ENCODE peak calls at places on chromosomes 16 and 17, in seven cellular contexts. P is activated CD4-positive, alpha-beta T cell treated with anti-CD3 and anti-CD28 coated beads, Interleukin-2, amount 10 ng/mL, durations not matched to agents 7 days and 5 days; X is H54; Q is NAMALWA; R is iris pigment epithelial cell; K is NCI-H345; B is erythroblast. Y is an unnamed sample.

GRCh38 chr17:78528541-78528940 is 48.7 kb downstream of the DNAH17 start:
- DNase-seq in X (no peak), B (no peak), K (peak; percentile 96), R (no peak), P (no peak), Q (no peak), Y (no peak)

GRCh38 chr16:54526916-54527315 is 240.3 kb upstream of the IRX3 start:
- DNase-seq in K (no peak), X (no peak), R (no peak), B (no peak), Q (no peak), P (no peak), Y (no peak)

GRCh38 chr16:85261657-85262557 is 149.6 kb upstream of the CIBAR2 start:
- DNase-seq in P (no peak), R (no peak), B (peak; percentile 61), Q (peak; percentile 95), X (no peak), K (no peak), Y (no peak)

GRCh38 chr17:49132699-49133364 is at the start of gene B4GALNT2:
- DNase-seq in P (peak; percentile 9), Q (no peak), X (no peak), R (no peak), K (peak; percentile 15), B (no peak), Y (no peak)

GRCh38 chr17:28105501-28105900 is 63.0 kb downstream of the NLK start:
- DNase-seq in R (no peak), B (peak; percentile 54), P (no peak), Q (no peak), K (peak; percentile 5), X (no peak), Y (no peak)

GRCh38 chr16:22633794-22634193 is 123.1 kb downstream of the NPIPB5 start:
- DNase-seq in P (no peak), Q (no peak), K (no peak), X (no peak), R (no peak), B (no peak), Y (no peak)

GRCh38 chr16:72109966-72110530 is 16.4 kb downstream of the DHX38 start:
- DNase-seq in P (no peak), R (no peak), K (no peak), Q (no peak), B (no peak), X (no peak), Y (no peak)

GRCh38 chr17:27605409-27605808 is 25.6 kb upstream of the LGALS9 start:
- DNase-seq in X (no peak), R (no peak), Q (no peak), P (no peak), B (no peak), K (no peak), Y (no peak)

GRCh38 chr17:10752696-10753095 is 22.9 kb upstream of the TMEM220 start:
- DNase-seq in Q (no peak), B (no peak), R (no peak), P (no peak), X (no peak), K (no peak), Y (no peak)

GRCh38 chr16:84063972-84064371 is 21.4 kb upstream of the SLC38A8 start:
- DNase-seq in R (no peak), P (no peak), K (no peak), Q (no peak), X (no peak), B (no peak), Y (no peak)

GRCh38 chr16:25478476-25478875 is 213.3 kb upstream of the HS3ST4 start:
- DNase-seq in P (no peak), B (no peak), R (no peak), Q (no peak), X (no peak), K (no peak), Y (no peak)

GRCh38 chr17:82065638-82066303 is at the start of gene DUS1L:
- DNase-seq in B (peak; percentile 91), X (peak; percentile 65), Q (peak; percentile 54), K (peak; percentile 72), P (peak; percentile 67), R (peak; percentile 46), Y (no peak)

GRCh38 chr17:76123749-76124581 is 17.1 kb downstream of the FOXJ1 start:
- DNase-seq in R (no peak), K (no peak), B (no peak), P (no peak), X (no peak), Q (no peak), Y (no peak)

GRCh38 chr16:15996432-15997109 is 47.2 kb downstream of the ABCC1 start:
- DNase-seq in X (peak; percentile 79), P (no peak), B (no peak), R (peak; percentile 91), Q (no peak), K (no peak), Y (no peak)

GRCh38 chr16:87789437-87790277 is 23.9 kb upstream of the KLHDC4 start:
- DNase-seq in B (no peak), K (no peak), X (peak; percentile 65), R (peak; percentile 44), Q (no peak), P (no peak), Y (no peak)

GRCh38 chr16:66741131-66741900 is 10.1 kb downstream of the DYNC1LI2 start:
- DNase-seq in R (peak; percentile 94), X (peak; percentile 53), Q (no peak), K (no peak), B (peak; percentile 90), P (no peak), Y (peak; percentile 59)

GRCh38 chr17:82941021-82942001 is 101.5 kb upstream of the ZNF750 start:
- DNase-seq in Q (no peak), R (no peak), P (no peak), X (no peak), B (no peak), K (no peak), Y (no peak)

GRCh38 chr17:27282054-27282501 is 11.8 kb upstream of the WSB1 start:
- DNase-seq in B (no peak), X (no peak), R (peak; percentile 86), Q (peak; percentile 39), P (no peak), K (no peak), Y (peak; percentile 6)

GRCh38 chr16:66690106-66690847 is 6.3 kb downstream of the CMTM4 start:
- DNase-seq in R (no peak), B (no peak), P (no peak), X (no peak), K (no peak), Q (no peak), Y (no peak)

GRCh38 chr17:41814195-41814594 is 1.4 kb downstream of the FKBP10 start:
- DNase-seq in R (peak; percentile 67), B (no peak), X (no peak), P (no peak), Q (no peak), K (no peak), Y (no peak)

GRCh38 chr17:77316651-77317050 is 175.9 kb downstream of the SEC14L1 start:
- DNase-seq in B (no peak), P (no peak), X (no peak), Q (no peak), K (no peak), R (no peak), Y (no peak)

GRCh38 chr16:11407047-11407982 is 62.1 kb downstream of the RMI2 start:
- DNase-seq in P (peak; percentile 76), K (peak; percentile 61), B (peak; percentile 79), R (peak; percentile 77), X (peak; percentile 78), Q (peak; percentile 88), Y (peak; percentile 24)

GRCh38 chr17:35244345-35245195 is 1.7 kb downstream of the SLFN5 start:
- DNase-seq in P (peak; percentile 89), R (peak; percentile 91), B (peak; percentile 56), X (peak; percentile 23), K (no peak), Q (peak; percentile 85), Y (peak; percentile 55)

GRCh38 chr16:48385272-48385953 is at the start of gene SIAH1:
- DNase-seq in R (peak; percentile 76), X (peak; percentile 76), P (peak; percentile 83), K (peak; percentile 77), B (peak; percentile 95), Q (peak; percentile 89), Y (no peak)

Y was measured in non-pigmented ciliary epithelial cell.